ENCODE peak calls at places on chromosomes 1 and 21, in five cellular contexts. One of them, this sample, is unnamed.

GRCh38 chr1:172638885-172639831 is 19.7 kb upstream of the FASLG start:
- DNase-seq in AG10803: peak; percentile 91
- DNase-seq in A549: peak; percentile 51
- DNase-seq in fibroblast of the aortic adventitia: peak; percentile 82
- DNase-seq in heart right ventricle: no peak
- DNase-seq in this sample: peak; percentile 97

GRCh38 chr1:100428160-100428559 is 75.9 kb downstream of the CDC14A start:
- DNase-seq in fibroblast of the aortic adventitia: no peak
- DNase-seq in heart right ventricle: no peak
- DNase-seq in AG10803: no peak
- DNase-seq in A549: no peak
- DNase-seq in this sample: no peak

GRCh38 chr1:34681481-34682451 is 73.1 kb upstream of the GJB5 start:
- DNase-seq in heart right ventricle: peak; percentile 23
- DNase-seq in A549: peak; percentile 35
- DNase-seq in AG10803: peak; percentile 31
- DNase-seq in fibroblast of the aortic adventitia: peak; percentile 52
- DNase-seq in this sample: peak; percentile 45

GRCh38 chr1:81071072-81071858 is 729.5 kb upstream of the ADGRL2 start:
- DNase-seq in fibroblast of the aortic adventitia: no peak
- DNase-seq in AG10803: no peak
- DNase-seq in A549: no peak
- DNase-seq in heart right ventricle: no peak
- DNase-seq in this sample: no peak

GRCh38 chr21:42171091-42172053 is 47.6 kb upstream of the ABCG1 start:
- DNase-seq in heart right ventricle: peak; percentile 68
- DNase-seq in A549: no peak
- DNase-seq in fibroblast of the aortic adventitia: no peak
- DNase-seq in AG10803: no peak
- DNase-seq in this sample: no peak

GRCh38 chr21:42440187-42440792 is 36.6 kb downstream of the UBASH3A start:
- DNase-seq in heart right ventricle: no peak
- DNase-seq in AG10803: no peak
- DNase-seq in fibroblast of the aortic adventitia: no peak
- DNase-seq in A549: no peak
- DNase-seq in this sample: no peak

GRCh38 chr1:165152727-165153126 is 203.8 kb downstream of the LMX1A start:
- DNase-seq in fibroblast of the aortic adventitia: no peak
- DNase-seq in heart right ventricle: no peak
- DNase-seq in AG10803: no peak
- DNase-seq in A549: no peak
- DNase-seq in this sample: no peak

GRCh38 chr21:38428211-38428610 is 70.1 kb downstream of the ERG start:
- DNase-seq in heart right ventricle: no peak
- DNase-seq in fibroblast of the aortic adventitia: no peak
- DNase-seq in A549: no peak
- DNase-seq in AG10803: no peak
- DNase-seq in this sample: no peak

GRCh38 chr1:107547363-107548155 is 406.7 kb downstream of the NTNG1 start:
- DNase-seq in A549: no peak
- DNase-seq in heart right ventricle: no peak
- DNase-seq in fibroblast of the aortic adventitia: no peak
- DNase-seq in AG10803: peak; percentile 70
- DNase-seq in this sample: no peak

GRCh38 chr1:27476222-27476621 is 13.7 kb downstream of the WASF2 start:
- DNase-seq in fibroblast of the aortic adventitia: no peak
- DNase-seq in AG10803: no peak
- DNase-seq in A549: no peak
- DNase-seq in heart right ventricle: no peak
- DNase-seq in this sample: no peak

GRCh38 chr1:11320153-11320936 is 47.3 kb downstream of the UBIAD1 start:
- DNase-seq in A549: peak; percentile 23
- DNase-seq in heart right ventricle: no peak
- DNase-seq in fibroblast of the aortic adventitia: no peak
- DNase-seq in AG10803: no peak
- DNase-seq in this sample: no peak

GRCh38 chr1:56491441-56491840 is 87.9 kb downstream of the PLPP3 start:
- DNase-seq in AG10803: peak; percentile 56
- DNase-seq in fibroblast of the aortic adventitia: peak; percentile 57
- DNase-seq in A549: no peak
- DNase-seq in heart right ventricle: no peak
- DNase-seq in this sample: peak; percentile 64

GRCh38 chr1:62599044-62599443 is 1.7 kb downstream of the ANGPTL3 start:
- DNase-seq in AG10803: peak; percentile 10
- DNase-seq in A549: no peak
- DNase-seq in fibroblast of the aortic adventitia: no peak
- DNase-seq in heart right ventricle: no peak
- DNase-seq in this sample: peak; percentile 28

GRCh38 chr1:45640293-45640692 is 16.4 kb upstream of the CCDC17 start:
- DNase-seq in A549: no peak
- DNase-seq in fibroblast of the aortic adventitia: no peak
- DNase-seq in AG10803: peak; percentile 24
- DNase-seq in heart right ventricle: no peak
- DNase-seq in this sample: no peak

GRCh38 chr1:45437323-45437722 is 53.6 kb downstream of the TESK2 start:
- DNase-seq in heart right ventricle: no peak
- DNase-seq in AG10803: no peak
- DNase-seq in fibroblast of the aortic adventitia: no peak
- DNase-seq in A549: no peak
- DNase-seq in this sample: no peak

GRCh38 chr1:32927441-32927840 is 26.3 kb upstream of the TMEM54 start:
- DNase-seq in fibroblast of the aortic adventitia: no peak
- DNase-seq in heart right ventricle: no peak
- DNase-seq in AG10803: no peak
- DNase-seq in A549: no peak
- DNase-seq in this sample: no peak

GRCh38 chr1:8662380-8663072 is 154.9 kb downstream of the RERE start:
- DNase-seq in heart right ventricle: no peak
- DNase-seq in fibroblast of the aortic adventitia: no peak
- DNase-seq in A549: no peak
- DNase-seq in AG10803: no peak
- DNase-seq in this sample: no peak

GRCh38 chr1:56291374-56291841 is 288.0 kb downstream of the PLPP3 start:
- DNase-seq in A549: no peak
- DNase-seq in heart right ventricle: peak; percentile 40
- DNase-seq in AG10803: peak; percentile 74
- DNase-seq in fibroblast of the aortic adventitia: peak; percentile 20
- DNase-seq in this sample: peak; percentile 5

GRCh38 chr21:46409641-46410406 is 48.9 kb upstream of the DIP2A start:
- DNase-seq in fibroblast of the aortic adventitia: no peak
- DNase-seq in heart right ventricle: no peak
- DNase-seq in AG10803: no peak
- DNase-seq in A549: no peak
- DNase-seq in this sample: no peak

GRCh38 chr21:45546636-45547203 is 4.5 kb upstream of the SLC19A1 start:
- DNase-seq in fibroblast of the aortic adventitia: no peak
- DNase-seq in AG10803: no peak
- DNase-seq in heart right ventricle: no peak
- DNase-seq in A549: no peak
- DNase-seq in this sample: no peak

GRCh38 chr1:86205741-86206140 is 49.2 kb upstream of the COL24A1 start:
- DNase-seq in heart right ventricle: no peak
- DNase-seq in AG10803: peak; percentile 16
- DNase-seq in A549: no peak
- DNase-seq in fibroblast of the aortic adventitia: no peak
- DNase-seq in this sample: peak; percentile 41

GRCh38 chr1:181155339-181155738 is 66.8 kb downstream of the IER5 start:
- DNase-seq in AG10803: no peak
- DNase-seq in A549: no peak
- DNase-seq in fibroblast of the aortic adventitia: no peak
- DNase-seq in heart right ventricle: no peak
- DNase-seq in this sample: no peak

GRCh38 chr1:181161170-181161870 is 72.8 kb downstream of the IER5 start:
- DNase-seq in fibroblast of the aortic adventitia: no peak
- DNase-seq in A549: no peak
- DNase-seq in heart right ventricle: no peak
- DNase-seq in AG10803: no peak
- DNase-seq in this sample: peak; percentile 52

GRCh38 chr1:181163662-181164061 is 75.2 kb downstream of the IER5 start:
- DNase-seq in A549: no peak
- DNase-seq in fibroblast of the aortic adventitia: no peak
- DNase-seq in AG10803: no peak
- DNase-seq in heart right ventricle: no peak
- DNase-seq in this sample: no peak

GRCh38 chr1:181159451-181160151 is 71.1 kb downstream of the IER5 start:
- DNase-seq in fibroblast of the aortic adventitia: peak; percentile 40
- DNase-seq in heart right ventricle: peak; percentile 41
- DNase-seq in AG10803: peak; percentile 36
- DNase-seq in A549: no peak
- DNase-seq in this sample: peak; percentile 80

GRCh38 chr1:181160322-181160721 is 71.8 kb downstream of the IER5 start:
- DNase-seq in AG10803: no peak
- DNase-seq in heart right ventricle: no peak
- DNase-seq in A549: no peak
- DNase-seq in fibroblast of the aortic adventitia: no peak
- DNase-seq in this sample: no peak
- H3K4me3 ChIP-seq in AG10803: no peak overlapping the region
- H3K4me3 ChIP-seq in heart right ventricle: no peak overlapping the region
- H3K4me3 ChIP-seq in A549: no peak overlapping the region
- H3K4me3 ChIP-seq in fibroblast of the aortic adventitia: no peak overlapping the region
- H3K4me3 ChIP-seq in this sample: no peak overlapping the region

GRCh38 chr1:102550729-102551384 is 554.1 kb upstream of the OLFM3 start:
- DNase-seq in fibroblast of the aortic adventitia: peak; percentile 0
- DNase-seq in AG10803: peak; percentile 18
- DNase-seq in A549: no peak
- DNase-seq in heart right ventricle: no peak
- DNase-seq in this sample: peak; percentile 23
- TF ChIP-seq CTCF in fibroblast of the aortic adventitia: peak; percentile 2
- TF ChIP-seq CTCF in AG10803: peak; percentile 53
- TF ChIP-seq CTCF in A549: no peak
- TF ChIP-seq CTCF in heart right ventricle: no peak
- TF ChIP-seq CTCF in this sample: peak; percentile 76

GRCh38 chr1:154867841-154868610 is 2.1 kb downstream of the KCNN3 start:
- DNase-seq in A549: no peak
- DNase-seq in heart right ventricle: no peak
- DNase-seq in AG10803: no peak
- DNase-seq in fibroblast of the aortic adventitia: no peak
- DNase-seq in this sample: no peak

GRCh38 chr1:154871374-154871773 is 1.3 kb upstream of the KCNN3 start:
- DNase-seq in fibroblast of the aortic adventitia: no peak
- DNase-seq in A549: no peak
- DNase-seq in AG10803: no peak
- DNase-seq in heart right ventricle: no peak
- DNase-seq in this sample: no peak

GRCh38 chr1:154870734-154871133 is 653 bp upstream of the KCNN3 start:
- DNase-seq in fibroblast of the aortic adventitia: no peak
- DNase-seq in A549: no peak
- DNase-seq in AG10803: no peak
- DNase-seq in heart right ventricle: no peak
- DNase-seq in this sample: no peak

GRCh38 chr1:154870117-154870571 is at the start of gene KCNN3:
- DNase-seq in fibroblast of the aortic adventitia: peak; percentile 82
- DNase-seq in heart right ventricle: peak; percentile 93
- DNase-seq in A549: peak; percentile 96
- DNase-seq in AG10803: peak; percentile 82
- DNase-seq in this sample: peak; percentile 92

DNA sequence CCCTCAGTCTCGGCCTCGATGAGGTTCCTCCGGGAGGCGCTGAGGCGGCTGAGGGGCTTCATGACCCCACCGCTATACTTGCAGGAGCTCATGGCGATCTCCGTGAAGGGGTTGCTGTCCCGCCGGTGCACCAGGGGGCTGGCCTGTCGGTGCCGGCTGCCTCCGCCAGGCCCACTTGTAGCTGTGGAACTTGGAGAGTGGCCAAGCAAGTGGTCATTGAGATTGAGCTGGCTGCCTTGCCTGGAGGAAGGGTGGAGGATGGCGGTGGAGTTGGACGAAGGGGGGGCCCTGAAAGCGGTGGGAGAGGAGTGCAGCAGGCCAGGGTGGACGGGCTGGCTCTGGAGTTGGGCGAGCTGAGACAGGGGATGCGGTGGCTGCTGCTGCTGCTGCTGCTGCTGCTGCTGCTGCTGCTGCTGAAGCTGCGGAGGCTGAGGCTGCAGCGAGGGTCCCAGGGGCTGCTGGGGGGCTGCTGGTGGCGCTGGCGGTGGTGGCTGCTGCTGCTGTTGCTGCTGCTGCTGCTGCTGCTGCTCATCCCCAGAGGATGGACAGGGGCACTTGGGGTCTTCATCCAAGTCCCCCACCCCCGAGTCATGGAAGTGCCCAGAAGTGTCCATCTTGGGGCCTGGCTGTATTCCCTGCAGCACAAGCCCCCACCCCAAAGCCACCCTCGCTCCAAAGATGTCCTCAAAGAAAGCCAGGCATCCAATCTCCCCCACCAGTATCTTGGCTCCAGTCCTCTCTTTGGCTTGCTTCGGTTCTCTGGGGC is 547 bp downstream of the KCNN3 start:
- DNase-seq in AG10803: peak; percentile 22
- DNase-seq in A549: no peak
- DNase-seq in heart right ventricle: peak; percentile 87
- DNase-seq in fibroblast of the aortic adventitia: peak; percentile 53
- DNase-seq in this sample: peak; percentile 34
- H3K4me3 ChIP-seq in AG10803: peak overlapping the region; percentile 43
- H3K4me3 ChIP-seq in A549: peak overlapping the region; percentile 32
- H3K4me3 ChIP-seq in heart right ventricle: peak overlapping the region; percentile 58
- H3K4me3 ChIP-seq in fibroblast of the aortic adventitia: peak overlapping the region; percentile 40
- H3K4me3 ChIP-seq in this sample: no peak overlapping the region

DNA sequence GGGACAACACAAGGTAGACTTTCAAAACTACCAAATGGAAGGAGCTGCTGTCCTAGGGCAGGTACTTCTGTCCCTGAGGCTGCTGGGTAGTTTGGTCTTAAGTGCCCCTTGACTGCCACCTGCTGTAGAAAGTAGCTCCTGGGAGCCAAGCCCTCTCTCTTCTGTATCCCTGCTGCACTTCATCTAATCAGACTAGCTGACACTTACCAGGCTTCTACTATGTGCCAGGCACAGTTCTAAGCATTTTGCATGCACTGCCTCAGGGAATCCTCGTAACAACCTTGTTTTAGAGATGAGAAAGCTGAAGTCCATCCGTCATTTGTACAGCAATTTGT is 15.9 kb upstream of the SRSF4 start:
- DNase-seq in fibroblast of the aortic adventitia: peak; percentile 53
- DNase-seq in AG10803: peak; percentile 50
- DNase-seq in heart right ventricle: no peak
- DNase-seq in A549: peak; percentile 21
- DNase-seq in this sample: peak; percentile 58
- TF ChIP-seq CTCF in fibroblast of the aortic adventitia: peak; percentile 48
- TF ChIP-seq CTCF in AG10803: peak; percentile 53
- TF ChIP-seq CTCF in heart right ventricle: peak; percentile 45
- TF ChIP-seq CTCF in A549: peak; percentile 35
- TF ChIP-seq CTCF in this sample: peak; percentile 41

GRCh38 chr1:206684003-206684402 is 702 bp upstream of the MAPKAPK2 start:
- DNase-seq in AG10803: no peak
- DNase-seq in heart right ventricle: no peak
- DNase-seq in fibroblast of the aortic adventitia: no peak
- DNase-seq in A549: no peak
- DNase-seq in this sample: no peak
- H3K4me3 ChIP-seq in AG10803: peak overlapping the region; percentile 75
- H3K4me3 ChIP-seq in heart right ventricle: peak overlapping the region; percentile 84
- H3K4me3 ChIP-seq in fibroblast of the aortic adventitia: no peak overlapping the region
- H3K4me3 ChIP-seq in A549: peak overlapping the region; percentile 91
- H3K4me3 ChIP-seq in this sample: no peak overlapping the region

DNA sequence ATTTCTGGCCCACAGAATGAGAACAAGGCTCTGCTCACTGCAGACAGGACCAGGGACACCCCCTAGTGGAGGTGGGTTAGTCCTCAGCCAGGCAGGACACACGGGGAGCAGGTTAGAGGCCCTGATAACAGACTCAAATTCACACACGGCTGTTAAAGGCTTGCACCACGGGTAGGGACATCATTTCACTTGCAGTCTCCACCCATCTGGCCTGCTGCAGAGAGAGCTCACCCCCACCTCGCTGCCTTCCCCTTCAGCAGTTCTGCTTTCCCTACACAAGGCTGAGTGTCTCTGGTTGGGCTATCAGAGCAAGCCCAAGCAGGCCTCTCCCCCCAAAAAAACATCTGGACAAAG is 20.6 kb downstream of the MEF2D start:
- DNase-seq in A549: no peak
- DNase-seq in AG10803: no peak
- DNase-seq in heart right ventricle: no peak
- DNase-seq in fibroblast of the aortic adventitia: no peak
- DNase-seq in this sample: no peak
- TF ChIP-seq CTCF in A549: no peak
- TF ChIP-seq CTCF in AG10803: peak; percentile 6
- TF ChIP-seq CTCF in heart right ventricle: peak; percentile 22
- TF ChIP-seq CTCF in fibroblast of the aortic adventitia: peak; percentile 26
- TF ChIP-seq CTCF in this sample: peak; percentile 31

This sample was measured in cardiac fibroblast.